ENCODE peak calls at places on chromosomes 7 and 10, in nine cellular contexts. G is K562, E is HCT116, M is endothelial cell of umbilical vein, A is breast epithelium, N is stomach, W is Panc1, S is SK-N-MC, D is transverse colon. K is an unnamed sample.

GRCh38 chr7:114649689-114650088 is 235.1 kb downstream of the FOXP2 start:
- DNase-seq in W (no peak), M (no peak), N (no peak), D (no peak), S (no peak), G (no peak), A (no peak), E (no peak), K (no peak)

GRCh38 chr7:156969972-156970420 is 20.5 kb downstream of the NOM1 start:
- DNase-seq in G (no peak), E (no peak), N (no peak), M (peak; percentile 15), D (no peak), A (peak; percentile 63), S (no peak), W (no peak), K (peak; percentile 43)

GRCh38 chr10:72261323-72262018 is 12.3 kb upstream of the DDIT4 start:
- DNase-seq in G (peak; percentile 50), W (no peak), E (no peak), M (peak; percentile 22), D (peak; percentile 35), N (peak; percentile 36), S (no peak), A (no peak), K (no peak)

GRCh38 chr10:100510533-100511308 is 8.9 kb downstream of the SEC31B start:
- DNase-seq in D (no peak), G (no peak), S (no peak), E (no peak), N (peak; percentile 86), M (no peak), A (peak; percentile 28), W (no peak), K (peak; percentile 73)

GRCh38 chr10:129933456-129934092 is 30.5 kb downstream of the EBF3 start:
- DNase-seq in S (no peak), A (no peak), M (no peak), E (no peak), D (no peak), W (no peak), N (no peak), G (no peak), K (no peak)

GRCh38 chr7:5396999-5397656 is 26.5 kb downstream of the TNRC18 start:
- DNase-seq in M (peak; percentile 21), D (peak; percentile 92), E (peak; percentile 86), W (no peak), S (no peak), A (peak; percentile 90), N (peak; percentile 89), G (no peak), K (peak; percentile 94)

GRCh38 chr10:87845624-87846377 is 17.5 kb downstream of the KLLN start:
- DNase-seq in A (no peak), G (no peak), N (no peak), W (peak; percentile 81), M (no peak), E (peak; percentile 77), D (no peak), S (no peak), K (no peak)

GRCh38 chr10:5321273-5321672 is 43.5 kb upstream of the UCN3 start:
- DNase-seq in N (no peak), D (no peak), W (no peak), E (no peak), A (no peak), G (no peak), M (no peak), S (no peak), K (no peak)

GRCh38 chr10:70557876-70558275 is 44.7 kb downstream of the PRF1 start:
- DNase-seq in E (no peak), W (no peak), D (no peak), G (no peak), N (no peak), A (no peak), S (no peak), M (no peak), K (no peak)

GRCh38 chr10:114179148-114179547 is at the start of gene TDRD1:
- DNase-seq in E (no peak), D (no peak), N (no peak), W (no peak), A (no peak), S (no peak), M (no peak), G (no peak), K (no peak)

GRCh38 chr7:102036958-102037357 is 219.5 kb downstream of the CUX1 start:
- DNase-seq in G (no peak), E (no peak), D (no peak), S (no peak), W (no peak), N (no peak), A (no peak), M (no peak), K (no peak)

GRCh38 chr7:3910041-3910440 is 609.0 kb downstream of the SDK1 start:
- DNase-seq in A (no peak), D (no peak), G (no peak), E (no peak), M (no peak), N (no peak), W (no peak), S (no peak), K (no peak)

GRCh38 chr7:7817748-7818147 is 99.3 kb upstream of the RPA3 start:
- DNase-seq in G (no peak), N (no peak), A (no peak), D (no peak), E (no peak), M (no peak), W (no peak), S (no peak), K (no peak)

GRCh38 chr10:47383254-47384147 is 592 bp downstream of the ZNF488 start:
- DNase-seq in S (no peak), E (no peak), M (no peak), D (no peak), W (no peak), A (no peak), N (peak; percentile 16), G (no peak), K (no peak)

GRCh38 chr7:140141256-140141655 is 35.5 kb downstream of the KDM7A start:
- DNase-seq in E (no peak), D (no peak), A (no peak), G (no peak), N (no peak), S (no peak), W (no peak), M (no peak), K (no peak)

GRCh38 chr7:76202666-76203030 is 952 bp downstream of the SRRM3 start:
- DNase-seq in W (no peak), A (no peak), D (no peak), G (no peak), E (no peak), N (no peak), M (no peak), S (no peak), K (no peak)
- TF ChIP-seq POLR2AphosphoS5 in W (no peak), A (no peak), D (no peak), G (no peak), E (no peak), N (no peak), M (no peak), S (no peak), K (no peak)

DNA sequence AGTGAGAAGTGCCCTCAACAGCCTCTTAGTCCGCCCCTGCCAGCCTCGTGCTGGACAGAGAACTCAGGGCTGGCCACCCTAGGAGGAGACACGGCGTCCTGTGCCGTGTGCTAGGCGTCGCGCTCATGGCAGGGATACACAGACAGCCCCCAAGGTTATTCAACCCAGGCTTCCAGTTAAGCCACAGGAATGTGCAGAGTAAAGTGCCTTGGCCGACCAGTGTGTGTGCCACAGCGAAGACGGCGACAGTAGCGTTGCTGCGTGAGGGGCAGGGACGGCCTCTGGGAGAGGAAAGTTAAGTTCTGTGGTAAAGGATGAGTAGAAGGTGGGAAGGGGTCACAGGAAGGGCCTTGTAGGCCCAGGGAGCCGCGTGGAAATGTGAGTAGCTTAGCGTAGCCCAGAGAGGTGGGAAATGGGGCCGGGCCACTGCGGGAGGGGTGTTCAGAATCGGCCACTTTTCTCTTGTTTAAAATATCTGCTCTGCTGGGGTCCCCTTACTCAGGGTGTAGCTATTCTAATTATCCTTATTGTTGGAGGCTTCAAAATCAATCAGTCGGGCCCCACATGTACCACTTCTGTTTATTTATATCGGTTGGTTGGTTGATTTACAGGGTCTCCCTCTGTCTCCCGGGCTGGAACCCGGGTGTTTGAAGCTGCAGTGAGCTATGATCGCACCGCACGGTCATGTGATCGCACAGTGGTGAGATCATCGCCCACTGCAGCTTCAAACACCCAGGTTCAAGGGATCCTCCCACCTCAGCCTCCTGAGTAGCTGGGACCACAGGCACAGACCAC is 24.5 kb downstream of the TMEM120A start:
- DNase-seq in D (no peak), W (no peak), A (no peak), S (no peak), G (no peak), M (no peak), E (no peak), N (no peak), K (no peak)
- H3K27ac ChIP-seq in D (peak overlapping the region; percentile 79), W (no peak overlapping the region), A (no peak overlapping the region), S (no peak overlapping the region), G (peak overlapping the region; percentile 27), M (no peak overlapping the region), E (no peak overlapping the region), N (peak overlapping the region; percentile 91), K (peak overlapping the region; percentile 74)

GRCh38 chr10:97422921-97423420 is 3.0 kb upstream of the PGAM1 start:
- DNase-seq in A (no peak), M (peak; percentile 82), W (no peak), G (no peak), N (no peak), D (no peak), E (no peak), S (no peak), K (no peak)
- TF ChIP-seq POLR2AphosphoS5 in A (no peak), M (no peak), W (no peak), G (no peak), N (no peak), D (no peak), E (no peak), S (no peak), K (no peak)

GRCh38 chr7:81990395-81990794 is 220.5 kb upstream of the HGF start:
- DNase-seq in M (peak; percentile 20), D (no peak), W (peak; percentile 8), N (no peak), S (no peak), E (peak; percentile 12), A (no peak), G (no peak), K (no peak)

GRCh38 chr7:81983421-81983820 is 213.6 kb upstream of the HGF start:
- DNase-seq in M (no peak), G (no peak), A (no peak), S (no peak), E (no peak), D (no peak), N (no peak), W (no peak), K (no peak)

DNA sequence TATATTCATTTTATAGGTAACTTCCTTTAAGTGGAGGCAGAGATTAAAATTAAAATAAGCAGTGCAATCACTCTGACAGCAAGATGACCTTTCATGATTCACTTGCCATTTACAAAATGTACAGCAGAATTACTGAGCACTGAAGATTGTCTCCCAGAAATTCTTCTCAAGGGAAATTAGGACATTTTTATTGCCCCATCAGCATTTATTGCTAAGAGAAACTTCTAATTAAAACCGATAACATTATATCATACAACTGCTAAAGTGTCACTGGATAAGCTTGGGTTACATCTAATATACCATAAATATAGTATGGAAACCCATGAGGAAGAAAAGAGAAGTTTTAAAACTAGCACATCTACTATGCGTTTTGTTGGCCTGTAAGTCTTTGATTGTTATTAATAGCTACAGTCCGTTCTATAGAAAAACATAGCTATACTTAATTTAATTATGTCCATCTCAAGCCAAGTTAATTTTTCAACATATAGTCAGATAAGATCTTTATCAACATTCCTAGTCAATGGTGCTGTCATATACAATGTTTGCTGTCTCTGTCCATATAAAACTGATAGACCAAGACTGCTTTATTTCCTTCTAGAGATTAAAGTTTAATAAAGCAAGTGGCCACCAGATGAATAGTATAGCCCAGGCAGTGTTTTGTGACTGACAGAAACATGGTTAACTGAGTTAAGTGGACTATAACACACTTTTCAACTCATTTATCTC is 217.1 kb upstream of the HGF start:
- DNase-seq in E (no peak), N (no peak), G (no peak), S (no peak), M (no peak), W (no peak), A (no peak), D (no peak), K (no peak)
- H3K27ac ChIP-seq in E (no peak overlapping the region), N (no peak overlapping the region), G (no peak overlapping the region), S (no peak overlapping the region), M (no peak overlapping the region), W (no peak overlapping the region), A (no peak overlapping the region), D (no peak overlapping the region), K (no peak overlapping the region)